ENCODE peak calls at places on chromosomes 12 and 14, in five cellular contexts. One of them, this sample, is unnamed.

GRCh38 chr12:7154901-7155470 is 24.8 kb downstream of the CLSTN3 start:
- DNase-seq in neuronal stem cell: no peak
- DNase-seq in IMR-90: no peak
- DNase-seq in H1: no peak
- DNase-seq in trophoblast cell: peak; percentile 21
- DNase-seq in this sample: no peak

GRCh38 chr12:23108957-23109356 is 484.0 kb downstream of the ETNK1 start:
- DNase-seq in neuronal stem cell: no peak
- DNase-seq in IMR-90: no peak
- DNase-seq in H1: no peak
- DNase-seq in trophoblast cell: no peak
- DNase-seq in this sample: no peak

GRCh38 chr12:55849616-55850015 is 6.9 kb upstream of the MMP19 start:
- DNase-seq in neuronal stem cell: no peak
- DNase-seq in IMR-90: no peak
- DNase-seq in H1: no peak
- DNase-seq in trophoblast cell: no peak
- DNase-seq in this sample: no peak

GRCh38 chr12:58803893-58804292 is 116.4 kb downstream of the LRIG3 start:
- DNase-seq in neuronal stem cell: no peak
- DNase-seq in IMR-90: peak; percentile 94
- DNase-seq in H1: no peak
- DNase-seq in trophoblast cell: no peak
- DNase-seq in this sample: peak; percentile 87

GRCh38 chr14:69114763-69115162 is 38.2 kb downstream of the DCAF5 start:
- DNase-seq in neuronal stem cell: no peak
- DNase-seq in IMR-90: no peak
- DNase-seq in H1: no peak
- DNase-seq in trophoblast cell: no peak
- DNase-seq in this sample: no peak

GRCh38 chr12:77102691-77103090 is 37.3 kb upstream of the E2F7 start:
- DNase-seq in neuronal stem cell: no peak
- DNase-seq in IMR-90: peak; percentile 79
- DNase-seq in H1: no peak
- DNase-seq in trophoblast cell: no peak
- DNase-seq in this sample: peak; percentile 67

GRCh38 chr14:64879635-64880381 is at the start of gene SPTB:
- DNase-seq in neuronal stem cell: peak; percentile 27
- DNase-seq in IMR-90: no peak
- DNase-seq in H1: no peak
- DNase-seq in trophoblast cell: peak; percentile 16
- DNase-seq in this sample: peak; percentile 3

GRCh38 chr12:104218935-104219334 is 3.4 kb downstream of the TXNRD1 start:
- DNase-seq in neuronal stem cell: no peak
- DNase-seq in IMR-90: peak; percentile 74
- DNase-seq in H1: no peak
- DNase-seq in trophoblast cell: no peak
- DNase-seq in this sample: peak; percentile 64

GRCh38 chr12:116053479-116054195 is 223.9 kb downstream of the MED13L start:
- DNase-seq in neuronal stem cell: no peak
- DNase-seq in IMR-90: peak; percentile 81
- DNase-seq in H1: no peak
- DNase-seq in trophoblast cell: no peak
- DNase-seq in this sample: peak; percentile 69

GRCh38 chr12:8026282-8026637 is 6.3 kb upstream of the FOXJ2 start:
- DNase-seq in neuronal stem cell: no peak
- DNase-seq in IMR-90: no peak
- DNase-seq in H1: no peak
- DNase-seq in trophoblast cell: no peak
- DNase-seq in this sample: peak; percentile 91

GRCh38 chr12:43737646-43738045 is 20.9 kb downstream of the PUS7L start:
- DNase-seq in neuronal stem cell: no peak
- DNase-seq in IMR-90: peak; percentile 85
- DNase-seq in H1: no peak
- DNase-seq in trophoblast cell: no peak
- DNase-seq in this sample: peak; percentile 14

GRCh38 chr14:86296173-86296572 is 766.2 kb downstream of the FLRT2 start:
- DNase-seq in neuronal stem cell: no peak
- DNase-seq in IMR-90: peak; percentile 80
- DNase-seq in H1: no peak
- DNase-seq in trophoblast cell: no peak
- DNase-seq in this sample: peak; percentile 43

GRCh38 chr14:71665157-71665556 is 267.1 kb upstream of the RGS6 start:
- DNase-seq in neuronal stem cell: no peak
- DNase-seq in IMR-90: peak; percentile 89
- DNase-seq in H1: no peak
- DNase-seq in trophoblast cell: no peak
- DNase-seq in this sample: peak; percentile 83

GRCh38 chr12:123929869-123930583 is 42.6 kb downstream of the CCDC92 start:
- DNase-seq in neuronal stem cell: no peak
- DNase-seq in IMR-90: no peak
- DNase-seq in H1: no peak
- DNase-seq in trophoblast cell: no peak
- DNase-seq in this sample: no peak

GRCh38 chr14:72463291-72463866 is 430.5 kb downstream of the DPF3 start:
- DNase-seq in neuronal stem cell: no peak
- DNase-seq in IMR-90: peak; percentile 2
- DNase-seq in H1: no peak
- DNase-seq in trophoblast cell: peak; percentile 85
- DNase-seq in this sample: peak; percentile 16

GRCh38 chr14:87111741-87112140 is 881.2 kb downstream of the GALC start:
- DNase-seq in neuronal stem cell: no peak
- DNase-seq in IMR-90: no peak
- DNase-seq in H1: no peak
- DNase-seq in trophoblast cell: no peak
- DNase-seq in this sample: no peak

GRCh38 chr12:109418848-109419474 is 58.1 kb downstream of the KCTD10 start:
- DNase-seq in neuronal stem cell: no peak
- DNase-seq in IMR-90: no peak
- DNase-seq in H1: no peak
- DNase-seq in trophoblast cell: no peak
- DNase-seq in this sample: no peak

GRCh38 chr12:91885851-91886250 is 259.8 kb downstream of the BTG1 start:
- DNase-seq in neuronal stem cell: no peak
- DNase-seq in IMR-90: no peak
- DNase-seq in H1: no peak
- DNase-seq in trophoblast cell: peak; percentile 26
- DNase-seq in this sample: no peak

GRCh38 chr12:77996670-77997069 is 166.0 kb downstream of the NAV3 start:
- DNase-seq in neuronal stem cell: no peak
- DNase-seq in IMR-90: no peak
- DNase-seq in H1: no peak
- DNase-seq in trophoblast cell: no peak
- DNase-seq in this sample: no peak

DNA sequence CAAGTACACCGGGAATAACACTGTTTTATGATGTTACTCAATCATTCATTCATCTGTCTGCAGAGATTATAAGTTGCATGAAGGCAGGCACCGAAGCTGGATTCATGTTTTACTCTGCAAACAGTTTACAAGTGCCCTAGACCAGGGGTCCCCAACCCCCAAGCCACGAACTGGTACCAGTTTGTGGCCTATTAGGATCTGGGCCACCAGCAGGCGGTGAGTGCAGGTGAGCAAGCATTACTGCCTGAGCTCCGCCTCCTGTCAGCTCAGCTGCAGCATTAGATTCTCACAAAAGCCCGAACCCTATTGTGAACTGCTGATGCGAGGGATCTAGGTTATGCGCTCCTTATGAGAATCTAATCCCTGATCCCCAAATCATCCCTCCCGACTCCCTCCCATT is 38.1 kb upstream of the PLXNC1 start:
- DNase-seq in neuronal stem cell: no peak
- DNase-seq in IMR-90: no peak
- DNase-seq in H1: no peak
- DNase-seq in trophoblast cell: no peak
- DNase-seq in this sample: no peak
- H2AFZ ChIP-seq in neuronal stem cell: no peak overlapping the region
- H2AFZ ChIP-seq in IMR-90: no peak overlapping the region
- H2AFZ ChIP-seq in H1: no peak overlapping the region
- H2AFZ ChIP-seq in trophoblast cell: no peak overlapping the region
- H2AFZ ChIP-seq in this sample: no peak overlapping the region

DNA sequence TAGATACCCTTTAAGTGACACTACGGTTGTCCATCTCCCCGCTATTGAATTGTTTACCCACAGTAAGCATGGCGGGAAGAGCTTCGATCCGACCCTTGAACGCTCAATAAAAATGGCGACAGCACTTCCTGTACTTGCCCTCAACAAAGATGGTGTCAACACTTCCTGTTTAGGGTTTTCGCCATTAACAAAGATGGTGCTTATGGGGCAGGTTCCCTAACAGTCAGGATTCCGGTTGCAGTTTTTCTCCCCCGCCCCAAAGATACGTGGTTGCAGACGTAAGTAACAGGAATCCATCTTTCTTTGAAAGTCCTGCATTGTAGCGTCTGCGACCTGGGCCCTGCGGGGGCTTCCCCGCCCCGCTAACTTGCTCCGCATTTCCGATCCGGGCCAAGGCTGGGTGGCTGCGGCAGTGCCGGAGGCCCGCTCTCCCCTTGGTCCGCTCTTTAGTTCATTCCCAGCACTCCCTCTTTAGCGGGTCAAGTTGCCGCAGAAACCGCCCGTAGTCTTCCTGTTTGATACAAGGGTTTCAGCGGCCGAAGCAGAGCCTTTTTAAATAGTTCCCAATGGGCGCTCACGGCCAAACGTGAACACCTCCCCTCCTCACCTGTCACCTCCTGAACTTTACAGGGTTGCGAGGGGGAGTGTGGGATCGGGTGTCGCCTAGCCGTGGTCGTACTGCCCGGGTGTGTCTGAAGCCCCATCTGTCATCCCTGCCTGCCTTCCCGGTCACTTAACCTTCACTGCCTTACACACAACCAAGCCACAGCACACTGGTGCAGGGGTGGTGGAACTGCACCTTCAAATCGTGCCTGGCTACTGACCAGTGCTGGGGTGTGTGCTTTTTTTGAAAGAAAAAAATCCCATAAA is at the start of gene CRADD:
- DNase-seq in neuronal stem cell: peak; percentile 92
- DNase-seq in IMR-90: peak; percentile 99
- DNase-seq in H1: peak; percentile 92
- DNase-seq in trophoblast cell: peak; percentile 85
- DNase-seq in this sample: peak; percentile 98
- H4K8ac ChIP-seq in neuronal stem cell: peak within 1 kb of the TSS; percentile 84
- H4K8ac ChIP-seq in IMR-90: peak within 1 kb of the TSS; percentile 99
- H4K8ac ChIP-seq in H1: peak within 1 kb of the TSS; percentile 84
- H4K8ac ChIP-seq in trophoblast cell: peak within 1 kb of the TSS; percentile 94
- H4K8ac ChIP-seq in this sample: peak within 1 kb of the TSS; percentile 98

GRCh38 chr14:99531221-99532096 is 50.2 kb downstream of the CCNK start:
- DNase-seq in neuronal stem cell: peak; percentile 56
- DNase-seq in IMR-90: peak; percentile 81
- DNase-seq in H1: no peak
- DNase-seq in trophoblast cell: no peak
- DNase-seq in this sample: peak; percentile 42
- H3K4me3 ChIP-seq in neuronal stem cell: no peak overlapping the region
- H3K4me3 ChIP-seq in IMR-90: no peak overlapping the region
- H3K4me3 ChIP-seq in H1: no peak overlapping the region
- H3K4me3 ChIP-seq in trophoblast cell: no peak overlapping the region
- H3K4me3 ChIP-seq in this sample: no peak overlapping the region

GRCh38 chr12:120925740-120926563 is 21.8 kb upstream of the SPPL3 start:
- DNase-seq in neuronal stem cell: no peak
- DNase-seq in IMR-90: no peak
- DNase-seq in H1: no peak
- DNase-seq in trophoblast cell: peak; percentile 51
- DNase-seq in this sample: no peak
- H2AFZ ChIP-seq in neuronal stem cell: peak overlapping the region; percentile 45
- H2AFZ ChIP-seq in IMR-90: no peak overlapping the region
- H2AFZ ChIP-seq in H1: peak overlapping the region; percentile 93
- H2AFZ ChIP-seq in trophoblast cell: peak overlapping the region; percentile 58
- H2AFZ ChIP-seq in this sample: peak overlapping the region; percentile 31

GRCh38 chr12:50555471-50555885 is 50.7 kb downstream of the DIP2B start:
- DNase-seq in neuronal stem cell: no peak
- DNase-seq in IMR-90: no peak
- DNase-seq in H1: no peak
- DNase-seq in trophoblast cell: no peak
- DNase-seq in this sample: no peak
- H4K8ac ChIP-seq in neuronal stem cell: no peak overlapping the region
- H4K8ac ChIP-seq in IMR-90: no peak overlapping the region
- H4K8ac ChIP-seq in H1: no peak overlapping the region
- H4K8ac ChIP-seq in trophoblast cell: no peak overlapping the region
- H4K8ac ChIP-seq in this sample: no peak overlapping the region

This sample was measured in mesenchymal stem cell.